ENCODE peak calls at places on chromosomes 7 and 10, in nine cellular contexts. V, Z, N, J, T, H, I, C and Y are unnamed samples.

GRCh38 chr7:46524350-46524749 is 603.3 kb upstream of the IGFBP3 start:
- DNase-seq in V (no peak), Z (no peak), N (no peak), J (no peak), T (no peak), H (peak), I (no peak), C (no peak), Y (no peak)

GRCh38 chr7:3027005-3027404 is 16.7 kb downstream of the CARD11 start:
- DNase-seq in V (no peak), Z (no peak), N (no peak), J (no peak), T (no peak), H (no peak), I (peak), C (no peak), Y (no peak)

GRCh38 chr10:76936182-76936581 is 701.4 kb downstream of the KCNMA1 start:
- DNase-seq in V (no peak), Z (no peak), N (no peak), J (no peak), T (no peak), H (peak), I (no peak), C (no peak), Y (no peak)

GRCh38 chr10:49312291-49312869 is 13.4 kb downstream of the C10orf71 start:
- DNase-seq in V (no peak), Z (no peak), N (no peak), J (no peak), T (no peak), H (no peak), I (peak), C (no peak), Y (no peak)

GRCh38 chr7:151078233-151079040 is 2.2 kb downstream of the FASTK start:
- DNase-seq in V (peak), Z (no peak), N (no peak), J (peak), T (no peak), H (peak), I (peak), C (no peak), Y (peak)

GRCh38 chr7:115135769-115136410 is 214.0 kb downstream of the MDFIC start:
- DNase-seq in V (no peak), Z (peak), N (no peak), J (no peak), T (peak), H (peak), I (no peak), C (peak), Y (no peak)

GRCh38 chr10:44911081-44911540 is at the start of gene TMEM72:
- DNase-seq in V (peak), Z (peak), N (no peak), J (no peak), T (no peak), H (no peak), I (peak), C (no peak), Y (peak)

GRCh38 chr7:91169819-91170218 is 94.4 kb upstream of the FZD1 start:
- DNase-seq in V (no peak), Z (peak), N (no peak), J (no peak), T (peak), H (no peak), I (no peak), C (no peak), Y (no peak)

GRCh38 chr10:87794285-87794684 is 23.7 kb downstream of the ATAD1 start:
- DNase-seq in V (no peak), Z (no peak), N (no peak), J (no peak), T (no peak), H (no peak), I (no peak), C (peak), Y (no peak)

GRCh38 chr10:63267414-63268138 is 134.4 kb downstream of the NRBF2 start:
- DNase-seq in V (no peak), Z (peak), N (peak), J (no peak), T (peak), H (peak), I (no peak), C (peak), Y (peak)

GRCh38 chr7:83162402-83163256 is at the start of gene PCLO:
- DNase-seq in V (peak), Z (peak), N (peak), J (peak), T (peak), H (no peak), I (peak), C (peak), Y (peak)

GRCh38 chr7:85471312-85471711 is 284.5 kb upstream of the SEMA3D start:
- DNase-seq in V (no peak), Z (no peak), N (no peak), J (no peak), T (no peak), H (no peak), I (no peak), C (no peak), Y (no peak)
- TF ChIP-seq CTCF in V (no peak), Z (no peak), N (no peak), J (no peak), T (no peak), H (no peak), I (no peak), C (no peak), Y (no peak)

GRCh38 chr10:119251315-119251708 is 43.9 kb downstream of the GRK5 start:
- DNase-seq in V (no peak), Z (no peak), N (no peak), J (no peak), T (peak), H (peak), I (no peak), C (no peak), Y (peak)

GRCh38 chr10:119254355-119254754 is 47.0 kb downstream of the GRK5 start:
- DNase-seq in V (no peak), Z (no peak), N (no peak), J (no peak), T (no peak), H (peak), I (no peak), C (no peak), Y (no peak)

GRCh38 chr10:119252470-119253151 is 45.2 kb downstream of the GRK5 start:
- DNase-seq in V (peak), Z (no peak), N (no peak), J (no peak), T (no peak), H (no peak), I (no peak), C (no peak), Y (no peak)

GRCh38 chr10:119252051-119252465 is 44.7 kb downstream of the GRK5 start:
- DNase-seq in V (no peak), Z (no peak), N (no peak), J (peak), T (peak), H (peak), I (no peak), C (no peak), Y (no peak)

GRCh38 chr10:119253433-119254174 is 46.2 kb downstream of the GRK5 start:
- DNase-seq in V (peak), Z (peak), N (peak), J (peak), T (peak), H (peak), I (no peak), C (no peak), Y (peak)
- TF ChIP-seq CTCF in V (no peak), Z (no peak), N (no peak), J (no peak), T (peak), H (peak), I (no peak), C (no peak), Y (peak)

DNA sequence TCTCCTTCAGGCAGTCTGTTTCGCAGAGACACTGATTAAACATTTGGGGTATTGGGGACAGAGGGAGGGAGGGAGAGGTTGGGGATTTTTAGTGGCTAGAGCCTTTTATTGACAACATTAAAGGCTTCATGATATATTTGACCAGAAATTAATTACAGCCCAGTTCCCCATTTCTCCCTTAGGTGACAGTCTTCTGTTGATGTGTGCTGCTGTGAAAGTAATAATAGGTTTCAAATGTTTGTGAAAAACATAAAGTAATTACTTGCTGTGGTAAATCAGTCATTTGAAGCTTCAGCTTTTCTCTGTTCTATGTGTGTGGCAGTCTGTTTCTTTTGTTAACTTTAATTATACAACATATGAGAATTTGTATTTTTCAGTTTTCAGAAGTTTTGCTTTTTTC is 105.3 kb upstream of the LRGUK start:
- DNase-seq in V (no peak), Z (no peak), N (no peak), J (no peak), T (no peak), H (no peak), I (no peak), C (no peak), Y (no peak)
- TF ChIP-seq CTCF in V (no peak), Z (no peak), N (no peak), J (no peak), T (no peak), H (no peak), I (no peak), C (no peak), Y (no peak)

GRCh38 chr10:5014936-5015335 is 11.3 kb upstream of the AKR1C2 start:
- DNase-seq in V (no peak), Z (no peak), N (peak), J (no peak), T (no peak), H (no peak), I (no peak), C (peak), Y (no peak)
- TF ChIP-seq CTCF in V (no peak), Z (no peak), N (peak), J (peak), T (no peak), H (no peak), I (peak), C (no peak), Y (no peak)